ENCODE peak calls at places on chromosomes 13 and 19, in four cellular contexts. X, S, T and C are unnamed samples.

GRCh38 chr19:4183967-4184717 is 1.7 kb downstream of the ANKRD24 start:
- DNase-seq in T (no peak), X (no peak), S (no peak), C (peak; percentile 23)

GRCh38 chr13:35859981-35860380 is 271.2 kb downstream of the DCLK1 start:
- DNase-seq in T (no peak), S (no peak), X (no peak), C (no peak)

GRCh38 chr19:1019980-1020867 is 699 bp downstream of the TMEM259 start:
- DNase-seq in S (no peak), T (peak; percentile 64), X (peak; percentile 50), C (no peak)

GRCh38 chr13:22091222-22091970 is 420.5 kb downstream of the FGF9 start:
- DNase-seq in S (no peak), T (no peak), X (no peak), C (peak; percentile 80)

GRCh38 chr19:55390461-55390880 is 4.7 kb downstream of the RPL28 start:
- DNase-seq in T (peak; percentile 67), S (no peak), X (no peak), C (no peak)

GRCh38 chr13:113029487-113030258 is 60.7 kb downstream of the MCF2L start:
- DNase-seq in T (peak; percentile 61), S (no peak), X (peak; percentile 59), C (no peak)

GRCh38 chr19:3366761-3367571 is 583 bp downstream of the NFIC start:
- DNase-seq in S (peak; percentile 73), T (peak; percentile 37), X (peak; percentile 64), C (peak; percentile 48)

GRCh38 chr19:43784981-43785808 is 4.4 kb upstream of the KCNN4 start:
- DNase-seq in X (peak; percentile 90), S (peak; percentile 51), T (peak; percentile 84), C (peak; percentile 78)

GRCh38 chr19:3054972-3055740 is 7.1 kb downstream of the TLE5 start:
- DNase-seq in T (peak; percentile 53), X (no peak), S (no peak), C (no peak)

GRCh38 chr13:110138009-110138699 is 168.8 kb downstream of the COL4A1 start:
- DNase-seq in X (peak; percentile 86), T (peak; percentile 77), S (peak; percentile 67), C (peak; percentile 69)

GRCh38 chr19:4474504-4475136 is 2.5 kb downstream of the HDGFL2 start:
- DNase-seq in X (peak; percentile 83), S (no peak), T (peak; percentile 94), C (no peak)

GRCh38 chr19:14582894-14583340 is at the start of gene CLEC17A:
- DNase-seq in X (no peak), T (no peak), S (no peak), C (no peak)

GRCh38 chr13:77990973-77991372 is 72.3 kb upstream of the EDNRB start:
- DNase-seq in S (no peak), X (no peak), T (no peak), C (no peak)

GRCh38 chr19:8484331-8484894 is 18.0 kb downstream of the PRAM1 start:
- DNase-seq in S (no peak), X (no peak), T (no peak), C (no peak)

GRCh38 chr13:68066879-68067513 is 836.9 kb upstream of the PCDH9 start:
- DNase-seq in X (no peak), S (no peak), T (no peak), C (no peak)

GRCh38 chr13:51781246-51782022 is 22.5 kb downstream of the DHRS12 start:
- DNase-seq in T (peak; percentile 78), S (peak; percentile 77), X (peak; percentile 19), C (peak; percentile 31)

GRCh38 chr13:48001127-48001881 is at the start of gene SUCLA2:
- DNase-seq in S (peak; percentile 91), X (peak; percentile 96), T (peak; percentile 97), C (peak; percentile 92)

GRCh38 chr19:43618921-43619261 is 538 bp downstream of the ZNF428 start:
- DNase-seq in S (no peak), T (no peak), X (no peak), C (peak; percentile 50)

GRCh38 chr13:29935309-29935981 is 85.0 kb upstream of the UBL3 start:
- DNase-seq in X (no peak), S (no peak), T (no peak), C (no peak)

GRCh38 chr13:112256716-112257497 is 119.2 kb upstream of the SPACA7 start:
- DNase-seq in T (no peak), X (no peak), S (no peak), C (no peak)

GRCh38 chr19:4581381-4582111 is 22.1 kb upstream of the SEMA6B start:
- DNase-seq in X (peak; percentile 59), S (no peak), T (no peak), C (no peak)

GRCh38 chr13:48404952-48405351 is 8.0 kb downstream of the LPAR6 start:
- DNase-seq in S (no peak), X (peak; percentile 58), T (no peak), C (no peak)

GRCh38 chr13:59680429-59681024 is 483.2 kb downstream of the DIAPH3 start:
- DNase-seq in X (peak; percentile 65), S (no peak), T (peak; percentile 33), C (no peak)

GRCh38 chr19:1244693-1245451 is 3.3 kb downstream of the ATP5F1D start:
- DNase-seq in S (peak; percentile 88), T (no peak), X (no peak), C (peak; percentile 83)

GRCh38 chr19:32174386-32175113 is 170.9 kb upstream of the ZNF507 start:
- DNase-seq in S (no peak), X (no peak), T (no peak), C (no peak)

GRCh38 chr13:37306778-37307544 is 201.5 kb upstream of the CSNK1A1L start:
- DNase-seq in S (no peak), T (no peak), X (peak; percentile 83), C (peak; percentile 72)

GRCh38 chr19:15072930-15073647 is 8.9 kb upstream of the OR1I1 start:
- DNase-seq in S (no peak), X (no peak), T (peak; percentile 94), C (no peak)

GRCh38 chr13:70253411-70253810 is 145.2 kb upstream of the KLHL1 start:
- DNase-seq in X (no peak), T (no peak), S (no peak), C (no peak)

GRCh38 chr13:110799246-110800236 is 86.0 kb downstream of the ING1 start:
- DNase-seq in S (no peak), T (no peak), X (peak; percentile 79), C (peak; percentile 67)

GRCh38 chr13:49976314-49977258 is 20.3 kb upstream of the TRIM13 start:
- DNase-seq in X (peak; percentile 87), S (peak; percentile 75), T (peak; percentile 75), C (peak; percentile 32)

GRCh38 chr13:77729502-77730221 is 32.2 kb downstream of the SLAIN1 start:
- DNase-seq in S (no peak), T (no peak), X (no peak), C (no peak)

GRCh38 chr13:112903606-112904195 is 65.3 kb upstream of the MCF2L start:
- DNase-seq in X (no peak), S (no peak), T (no peak), C (no peak)

GRCh38 chr19:30225615-30226463 is 146.3 kb upstream of the ZNF536 start:
- DNase-seq in T (peak; percentile 11), X (peak; percentile 10), S (no peak), C (no peak)

GRCh38 chr19:30222428-30222873 is 149.7 kb upstream of the ZNF536 start:
- DNase-seq in X (no peak), T (peak; percentile 32), S (no peak), C (no peak)

GRCh38 chr19:30224689-30225606 is 147.2 kb upstream of the ZNF536 start:
- DNase-seq in X (peak; percentile 18), S (no peak), T (peak; percentile 30), C (no peak)

GRCh38 chr19:30222993-30223865 is 149.0 kb upstream of the ZNF536 start:
- DNase-seq in X (no peak), S (no peak), T (peak; percentile 48), C (no peak)

DNA sequence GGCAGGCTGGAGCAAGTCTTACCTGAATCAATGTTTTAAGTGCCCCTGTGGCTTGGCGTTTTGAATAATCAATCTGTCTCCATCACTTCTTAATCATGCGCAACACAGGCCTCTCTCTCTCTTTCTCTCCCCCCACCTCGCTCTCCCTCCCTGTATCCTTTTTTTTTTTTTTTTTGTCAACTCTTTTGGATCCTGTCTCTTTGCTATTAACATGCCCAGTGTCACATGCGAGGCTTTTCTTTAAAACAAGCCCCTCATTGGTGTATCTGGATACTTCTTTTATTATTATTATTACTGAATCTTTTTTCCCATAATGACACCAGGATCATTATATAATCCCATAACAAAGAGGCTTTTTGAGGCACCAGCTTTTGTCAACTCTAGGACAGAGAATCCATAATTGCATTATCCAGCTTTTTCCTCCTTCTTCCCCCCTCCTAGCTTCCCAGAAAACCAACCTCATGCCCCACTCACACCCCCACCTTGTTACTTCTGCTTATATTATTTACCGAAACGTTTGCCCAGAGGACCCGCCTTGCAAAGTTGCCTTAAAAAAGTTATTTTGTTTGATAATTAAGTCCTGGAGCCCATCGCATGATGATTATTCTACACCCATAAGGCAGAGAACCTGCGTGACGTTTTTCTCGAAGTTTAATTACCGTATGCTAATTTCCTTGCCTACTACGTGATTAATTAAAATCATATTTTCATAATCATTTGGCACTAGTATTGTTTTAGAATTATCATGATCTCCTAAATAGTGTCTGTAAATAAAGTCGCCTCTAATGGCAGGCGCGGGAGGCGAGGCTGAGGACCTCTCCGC is 148.1 kb upstream of the ZNF536 start:
- DNase-seq in T (no peak), S (no peak), X (no peak), C (no peak)
- H3K4me3 ChIP-seq in T (no peak overlapping the region), S (no peak overlapping the region), X (no peak overlapping the region), C (no peak overlapping the region)

DNA sequence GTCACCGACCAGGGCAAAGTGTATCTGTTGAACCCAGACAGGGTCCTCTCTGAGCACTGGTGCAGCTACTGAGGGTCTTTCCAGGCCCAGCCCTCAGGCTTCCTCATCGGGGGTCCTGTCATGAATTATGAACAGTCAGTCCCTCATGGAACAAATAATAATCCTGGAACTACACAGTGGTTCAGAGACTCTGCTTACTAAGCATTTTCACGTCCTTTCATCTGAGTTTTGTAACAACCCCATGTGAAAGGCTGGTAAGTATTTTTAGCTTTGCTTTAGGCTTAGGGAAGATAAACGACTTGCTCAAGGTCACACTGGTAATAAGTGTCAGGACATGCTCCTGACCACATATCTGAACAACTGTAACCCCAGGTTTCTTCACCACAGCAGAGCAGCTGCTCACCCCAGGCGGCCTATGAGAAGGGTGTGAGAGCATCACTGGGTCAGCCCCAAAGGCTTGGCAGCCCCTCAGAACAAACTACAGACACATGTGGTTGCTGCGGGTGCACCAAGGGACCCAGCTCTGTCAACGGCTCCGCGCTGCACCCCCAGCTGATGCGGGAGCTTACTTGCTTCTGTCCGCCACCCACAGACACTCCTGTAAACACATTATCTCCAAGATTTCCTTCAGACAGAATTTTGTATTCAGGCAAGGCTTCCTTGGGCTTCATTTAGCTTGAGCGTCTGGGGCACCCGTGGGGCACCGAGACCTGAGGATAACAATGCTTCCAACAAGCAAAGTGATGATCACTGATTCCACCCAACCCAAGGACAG is 19.4 kb upstream of the GSX1 start:
- DNase-seq in X (no peak), T (no peak), S (no peak), C (no peak)
- H3K27me3 ChIP-seq in X (peaks cover 52% of the 10 kb centered on the region), T (no peaks in the 10 kb centered on the region), S (no peaks in the 10 kb centered on the region), C (peaks cover 7% of the 10 kb centered on the region)

GRCh38 chr19:45354443-45354842 is 13.9 kb downstream of the KLC3 start:
- DNase-seq in X (no peak), S (no peak), T (no peak), C (no peak)
- H3K36me3 ChIP-seq in X (peaks cover 55% of the 10 kb centered on the region), S (no peaks in the 10 kb centered on the region), T (peaks cover 18% of the 10 kb centered on the region), C (peaks cover 86% of the 10 kb centered on the region)

DNA sequence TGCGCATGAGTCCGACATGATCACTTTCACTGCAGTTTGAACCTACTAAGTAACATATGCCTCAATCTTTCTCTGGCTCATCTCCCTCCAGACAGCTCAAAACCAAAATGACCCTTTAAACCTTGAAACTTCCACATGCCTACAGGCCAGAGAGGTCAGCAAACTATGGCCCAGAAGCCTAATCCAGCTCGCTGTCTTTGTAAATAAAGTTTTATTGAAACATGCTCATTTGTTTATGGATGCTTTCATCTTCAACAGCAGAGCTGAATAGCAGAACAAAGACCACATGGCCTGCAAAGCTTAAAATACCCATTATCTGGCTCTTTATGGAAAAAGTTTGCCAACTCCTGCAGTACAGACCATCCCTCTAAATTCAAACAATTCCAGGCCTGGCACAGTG is 15.6 kb downstream of the FBXO46 start:
- DNase-seq in S (no peak), X (no peak), T (no peak), C (no peak)
- H3K4me3 ChIP-seq in S (no peak overlapping the region), X (no peak overlapping the region), T (no peak overlapping the region), C (no peak overlapping the region)